ENCODE peak calls at places on chromosome 22, in nine cellular contexts. C is OCI-LY7; M is hepatocyte; I is effector memory CD4-positive, alpha-beta T cell; A is SJSA1; V is HCT116; J is A673; T is tibial nerve; F is adrenal gland. Z is an unnamed sample. For H3K9me3, the result is how much of the 10 kb centered on the place peaks cover.

GRCh38 chr22:36191106-36191836 is 10.3 kb downstream of the APOL4 start:
- DNase-seq in M (no peak), I (no peak), J (no peak), T (peak), A (no peak), C (no peak), V (no peak), F (peak), Z (no peak)

GRCh38 chr22:19787849-19788141 is 27.2 kb downstream of the TBX1 start:
- DNase-seq in I (no peak), C (no peak), F (no peak), V (no peak), A (no peak), T (no peak), M (no peak), J (no peak), Z (no peak)

GRCh38 chr22:49574861-49575702 is 252.6 kb downstream of the BRD1 start:
- DNase-seq in A (no peak), T (no peak), I (no peak), F (no peak), V (no peak), M (no peak), C (no peak), J (no peak), Z (no peak)

GRCh38 chr22:28728621-28729313 is 12.9 kb downstream of the CHEK2 start:
- DNase-seq in C (no peak), I (no peak), M (no peak), V (no peak), T (no peak), J (no peak), F (no peak), A (no peak), Z (no peak)

GRCh38 chr22:30206964-30207363 is 39.6 kb downstream of the LIF start:
- DNase-seq in T (peak), I (no peak), V (peak), F (peak), J (peak), A (peak), M (peak), C (no peak), Z (peak)

GRCh38 chr22:22662095-22662494 is 17.7 kb downstream of the GGTLC2 start:
- DNase-seq in I (no peak), M (no peak), V (no peak), J (no peak), C (no peak), A (no peak), F (no peak), T (no peak), Z (no peak)

GRCh38 chr22:43539572-43540533 is 128.0 kb downstream of the MPPED1 start:
- DNase-seq in J (no peak), M (no peak), I (no peak), T (no peak), F (no peak), C (no peak), A (no peak), V (no peak), Z (no peak)

GRCh38 chr22:18048441-18048898 is 24.1 kb upstream of the MICAL3 start:
- DNase-seq in J (no peak), M (no peak), T (no peak), C (no peak), I (no peak), F (no peak), V (no peak), A (no peak), Z (no peak)

GRCh38 chr22:38755155-38755910 is 465 bp downstream of the SUN2 start:
- DNase-seq in V (no peak), A (peak), J (peak), T (peak), C (peak), M (peak), F (peak), I (peak), Z (peak)

GRCh38 chr22:50399751-50400331 is 56.7 kb downstream of the PPP6R2 start:
- DNase-seq in J (peak), F (peak), T (no peak), M (peak), I (no peak), V (peak), A (no peak), C (peak), Z (no peak)

GRCh38 chr22:41367039-41367679 is 14.6 kb upstream of the TEF start:
- DNase-seq in M (peak), T (peak), C (no peak), I (no peak), V (peak), A (peak), F (peak), J (peak), Z (peak)

GRCh38 chr22:18096823-18097222 is 13.8 kb upstream of the TUBA8 start:
- DNase-seq in I (no peak), T (no peak), C (no peak), F (no peak), M (no peak), V (no peak), A (no peak), J (no peak), Z (no peak)

GRCh38 chr22:36461665-36462474 is 19.6 kb downstream of the TXN2 start:
- DNase-seq in V (no peak), M (peak), T (no peak), I (no peak), A (peak), J (no peak), C (no peak), F (no peak), Z (peak)

GRCh38 chr22:48707749-48708557 is 1119.7 kb downstream of the BRD1 start:
- DNase-seq in I (no peak), C (no peak), V (no peak), F (no peak), A (no peak), J (no peak), T (no peak), M (no peak), Z (no peak)

GRCh38 chr22:38849816-38850215 is 6.0 kb upstream of the NPTXR start:
- DNase-seq in J (no peak), I (no peak), F (no peak), T (no peak), V (no peak), M (no peak), C (no peak), A (no peak), Z (no peak)

GRCh38 chr22:42397332-42398246 is 34.6 kb downstream of the NFAM1 start:
- DNase-seq in I (no peak), T (peak), C (peak), J (no peak), M (no peak), V (no peak), A (no peak), F (peak), Z (no peak)

GRCh38 chr22:23306438-23306921 is 126.2 kb downstream of the BCR start:
- DNase-seq in A (no peak), F (peak), I (no peak), C (no peak), T (no peak), V (no peak), J (no peak), M (no peak), Z (peak)

GRCh38 chr22:29352778-29353177 is 35.6 kb downstream of the AP1B1 start:
- DNase-seq in T (no peak), A (no peak), M (no peak), C (no peak), I (no peak), F (no peak), V (no peak), J (no peak), Z (no peak)

GRCh38 chr22:46187862-46188261 is 37.5 kb downstream of the PPARA start:
- DNase-seq in F (no peak), M (no peak), J (no peak), V (peak), A (no peak), C (no peak), I (no peak), T (no peak), Z (no peak)

GRCh38 chr22:50482107-50483074 is 1.0 kb downstream of the ADM2 start:
- DNase-seq in F (no peak), T (no peak), M (no peak), J (no peak), V (no peak), A (no peak), C (no peak), I (no peak), Z (no peak)

GRCh38 chr22:23779083-23779482 is 6.4 kb downstream of the MMP11 start:
- DNase-seq in M (no peak), T (no peak), F (no peak), J (no peak), I (no peak), A (no peak), C (no peak), V (no peak), Z (no peak)

GRCh38 chr22:50452649-50453048 is 22.2 kb downstream of the SBF1 start:
- DNase-seq in C (no peak), J (no peak), M (no peak), T (no peak), A (no peak), I (no peak), F (no peak), V (no peak), Z (no peak)

GRCh38 chr22:44883011-44883421 is 126.8 kb downstream of the PHF21B start:
- DNase-seq in V (no peak), M (no peak), C (no peak), T (no peak), I (no peak), A (no peak), J (no peak), F (no peak), Z (no peak)

GRCh38 chr22:44885806-44886360 is 123.9 kb downstream of the PHF21B start:
- DNase-seq in T (no peak), C (no peak), I (no peak), J (no peak), M (no peak), A (no peak), V (no peak), F (no peak), Z (no peak)

GRCh38 chr22:44887941-44888366 is 121.9 kb downstream of the PHF21B start:
- DNase-seq in J (no peak), M (no peak), T (no peak), F (no peak), V (no peak), A (no peak), I (no peak), C (no peak), Z (no peak)

GRCh38 chr22:44884562-44884961 is 125.2 kb downstream of the PHF21B start:
- DNase-seq in J (no peak), T (no peak), C (no peak), F (no peak), I (no peak), V (no peak), A (no peak), M (no peak), Z (no peak)

GRCh38 chr22:44884968-44885805 is 124.6 kb downstream of the PHF21B start:
- DNase-seq in T (no peak), M (peak), A (no peak), I (no peak), J (no peak), V (no peak), F (no peak), C (no peak), Z (peak)
- H3K9me3 ChIP-seq in T (under half), M (under half), A (under half), I (under half), J (under half), V (under half), F (under half), C (under half), Z (under half)

GRCh38 chr22:26735019-26735409 is 77.6 kb downstream of the MIAT start:
- DNase-seq in M (no peak), V (no peak), T (no peak), I (no peak), A (peak), J (no peak), F (no peak), C (no peak), Z (no peak)

GRCh38 chr22:26737262-26737661 is 79.9 kb downstream of the MIAT start:
- DNase-seq in J (no peak), A (no peak), F (no peak), M (no peak), C (no peak), I (no peak), T (no peak), V (no peak), Z (no peak)

GRCh38 chr22:26743149-26743548 is 85.8 kb downstream of the MIAT start:
- DNase-seq in A (no peak), F (no peak), I (no peak), T (no peak), V (no peak), J (no peak), C (no peak), M (no peak), Z (no peak)

GRCh38 chr22:26744892-26745808 is 87.8 kb downstream of the MIAT start:
- DNase-seq in I (no peak), T (no peak), M (no peak), J (no peak), V (no peak), A (no peak), F (no peak), C (no peak), Z (no peak)

GRCh38 chr22:26740253-26740652 is 82.9 kb downstream of the MIAT start:
- DNase-seq in C (no peak), F (no peak), M (no peak), J (no peak), A (no peak), I (no peak), T (no peak), V (no peak), Z (no peak)
- H3K9me3 ChIP-seq in C (under half), F (under half), M (under half), J (under half), A (under half), I (under half), T (under half), V (under half), Z (under half)

DNA sequence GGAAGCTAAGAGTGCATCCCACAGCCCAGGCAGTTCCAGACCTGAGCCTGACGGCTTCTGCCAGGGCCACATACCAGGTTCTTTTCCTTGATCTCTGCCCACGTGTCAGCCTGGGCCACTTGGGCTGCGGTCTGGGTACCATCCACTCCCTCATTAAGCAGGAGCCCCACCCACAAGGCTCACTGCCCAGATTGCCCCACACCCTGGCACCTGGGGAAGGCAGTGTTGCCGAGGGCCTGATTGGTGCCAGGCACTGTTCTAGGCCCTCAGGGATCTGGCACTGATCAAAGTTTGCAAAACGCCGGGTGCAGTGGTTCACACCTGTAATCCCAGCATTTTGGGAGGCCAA is 15.4 kb downstream of the GGA1 start:
- DNase-seq in C (no peak), M (no peak), I (no peak), V (no peak), F (no peak), J (no peak), T (no peak), A (no peak), Z (peak)
- H3K9me3 ChIP-seq in C (under half), M (under half), I (under half), V (under half), F (under half), J (under half), T (under half), A (under half), Z (under half)

GRCh38 chr22:25131198-25131887 is 68.3 kb upstream of the CRYBB3 start:
- DNase-seq in J (no peak), M (no peak), V (no peak), F (no peak), I (no peak), C (no peak), T (no peak), A (no peak), Z (no peak)
- H3K9me3 ChIP-seq in J (under half), M (under half), V (under half), F (under half), I (under half), C (under half), T (under half), A (under half), Z (under half)

DNA sequence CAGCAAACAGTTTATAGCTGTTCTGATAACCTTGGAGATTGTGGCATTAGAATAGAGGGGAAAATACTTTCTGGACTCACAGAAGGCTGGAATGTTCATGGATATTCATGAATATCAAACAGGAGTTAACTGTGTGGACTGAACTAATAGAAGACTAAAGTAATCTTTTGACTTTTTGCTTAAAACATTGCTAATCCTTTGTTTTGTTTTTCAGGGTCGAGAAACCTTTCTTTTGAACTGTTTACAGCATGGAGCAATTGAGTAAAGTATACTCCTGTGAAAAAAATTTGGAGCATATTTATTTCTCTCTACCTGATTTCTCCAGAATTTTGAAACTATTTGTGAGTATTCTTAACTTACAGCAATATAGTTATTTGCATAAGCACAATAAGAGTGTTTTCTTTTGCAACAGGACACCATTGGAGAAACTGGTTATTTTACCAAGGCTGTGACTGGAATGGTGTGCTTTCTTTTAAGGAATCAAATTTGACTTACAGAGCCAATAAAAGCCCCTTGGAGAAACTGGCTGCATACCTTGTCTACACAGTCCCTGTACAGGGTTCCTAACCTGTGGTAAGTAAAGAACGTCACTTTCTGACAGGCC is 821.6 kb downstream of the TBC1D22A start:
- DNase-seq in F (no peak), A (no peak), V (no peak), I (no peak), C (no peak), J (no peak), T (no peak), M (no peak), Z (no peak)
- H3K9me3 ChIP-seq in F (under half), A (under half), V (under half), I (under half), C (under half), J (under half), T (under half), M (under half), Z (under half)

GRCh38 chr22:11627436-11627797 is 3900.6 kb upstream of the OR11H1 start:
- DNase-seq in C (no peak), F (no peak), I (no peak), J (no peak), A (no peak), V (no peak), M (no peak), T (no peak), Z (no peak)
- H3K9me3 ChIP-seq in C (under half), F (under half), I (under half), J (half or more), A (under half), V (under half), M (under half), T (under half), Z (half or more)